ENCODE peak calls at places on chromosomes 11 and 22, in seven cellular contexts. K, L, J, C, R, U and I are unnamed samples.

GRCh38 chr11:59822989-59823566 is 12.5 kb upstream of the MRPL16 start:
- DNase-seq in K (peak; percentile 73), L (peak; percentile 33), J (no peak), C (peak; percentile 53), R (no peak), U (peak; percentile 53), I (peak; percentile 58)

GRCh38 chr11:17777086-17777725 is 42.6 kb downstream of the KCNC1 start:
- DNase-seq in K (no peak), L (no peak), J (no peak), C (no peak), R (peak; percentile 22), U (no peak), I (no peak)

GRCh38 chr11:9459573-9460321 is 1.1 kb upstream of the ZNF143 start:
- DNase-seq in K (peak; percentile 12), L (peak; percentile 27), J (no peak), C (peak; percentile 64), R (no peak), U (no peak), I (peak; percentile 63)

GRCh38 chr22:47797546-47797945 is 1035.1 kb downstream of the TBC1D22A start:
- DNase-seq in K (no peak), L (no peak), J (peak; percentile 17), C (no peak), R (no peak), U (no peak), I (no peak)

GRCh38 chr11:44623716-44624491 is 58.4 kb downstream of the CD82 start:
- DNase-seq in K (no peak), L (peak; percentile 5), J (peak; percentile 84), C (peak; percentile 43), R (peak; percentile 50), U (peak; percentile 24), I (peak; percentile 17)

GRCh38 chr22:44545773-44546172 is 47.7 kb upstream of the RTL6 start:
- DNase-seq in K (no peak), L (no peak), J (peak; percentile 74), C (no peak), R (no peak), U (no peak), I (no peak)

GRCh38 chr11:95076416-95076815 is 9.7 kb downstream of the SRSF8 start:
- DNase-seq in K (peak; percentile 64), L (no peak), J (no peak), C (peak; percentile 75), R (no peak), U (peak; percentile 67), I (peak; percentile 38)

GRCh38 chr11:94525933-94526332 is 13.7 kb downstream of the C11orf97 start:
- DNase-seq in K (peak; percentile 65), L (peak; percentile 84), J (peak; percentile 91), C (peak; percentile 74), R (peak; percentile 71), U (peak; percentile 88), I (peak; percentile 78)

GRCh38 chr11:83061883-83062282 is 9.8 kb downstream of the RAB30 start:
- DNase-seq in K (no peak), L (no peak), J (no peak), C (no peak), R (no peak), U (no peak), I (no peak)

GRCh38 chr22:37228106-37229011 is 15.7 kb downstream of the RAC2 start:
- DNase-seq in K (peak; percentile 63), L (peak; percentile 41), J (no peak), C (peak; percentile 27), R (no peak), U (no peak), I (peak; percentile 34)

GRCh38 chr11:99814021-99814420 is 793.3 kb downstream of the CNTN5 start:
- DNase-seq in K (no peak), L (no peak), J (no peak), C (no peak), R (no peak), U (no peak), I (no peak)

GRCh38 chr22:50503475-50504145 is 3.9 kb downstream of the LMF2 start:
- DNase-seq in K (no peak), L (no peak), J (no peak), C (no peak), R (no peak), U (no peak), I (no peak)

GRCh38 chr11:5004429-5005274 is 10.0 kb downstream of the OR51L1 start:
- DNase-seq in K (peak; percentile 73), L (peak; percentile 46), J (no peak), C (peak; percentile 61), R (no peak), U (peak; percentile 72), I (peak; percentile 60)

GRCh38 chr22:43755452-43755851 is 56.7 kb downstream of the EFCAB6 start:
- DNase-seq in K (no peak), L (no peak), J (no peak), C (no peak), R (no peak), U (no peak), I (no peak)

GRCh38 chr22:44638966-44639739 is 62.9 kb upstream of the PRR5 start:
- DNase-seq in K (no peak), L (no peak), J (no peak), C (no peak), R (peak; percentile 31), U (no peak), I (no peak)

GRCh38 chr11:133663135-133663534 is 130.8 kb upstream of the OPCML start:
- DNase-seq in K (no peak), L (no peak), J (peak; percentile 7), C (no peak), R (no peak), U (no peak), I (no peak)

GRCh38 chr11:102488208-102488607 is 35.6 kb upstream of the TMEM123 start:
- DNase-seq in K (no peak), L (no peak), J (no peak), C (no peak), R (no peak), U (no peak), I (no peak)

GRCh38 chr11:77091146-77091940 is 11.3 kb upstream of the OMP start:
- DNase-seq in K (peak; percentile 86), L (peak; percentile 92), J (peak; percentile 96), C (peak; percentile 65), R (peak; percentile 92), U (peak; percentile 90), I (peak; percentile 82)

GRCh38 chr11:58905141-58905715 is 34.1 kb upstream of the GLYATL1 start:
- DNase-seq in K (no peak), L (no peak), J (no peak), C (peak; percentile 70), R (peak; percentile 56), U (no peak), I (no peak)

GRCh38 chr11:46669606-46670243 is 30.7 kb downstream of the ARHGAP1 start:
- DNase-seq in K (no peak), L (no peak), J (peak; percentile 63), C (no peak), R (no peak), U (peak; percentile 16), I (peak; percentile 30)

GRCh38 chr11:57637626-57638004 is 12.1 kb downstream of the YPEL4 start:
- DNase-seq in K (no peak), L (no peak), J (no peak), C (no peak), R (no peak), U (no peak), I (no peak)

GRCh38 chr11:99693941-99694492 is 673.3 kb downstream of the CNTN5 start:
- DNase-seq in K (peak; percentile 2), L (no peak), J (no peak), C (peak; percentile 94), R (no peak), U (no peak), I (no peak)

GRCh38 chr11:44005076-44005800 is 42.5 kb upstream of the ACCSL start:
- DNase-seq in K (no peak), L (no peak), J (peak; percentile 76), C (no peak), R (no peak), U (peak; percentile 23), I (peak; percentile 58)

GRCh38 chr11:11076879-11077278 is 219.0 kb upstream of the ZBED5 start:
- DNase-seq in K (no peak), L (no peak), J (no peak), C (no peak), R (no peak), U (no peak), I (no peak)

GRCh38 chr11:104995001-104995408 is 26.6 kb upstream of the CASP4 start:
- DNase-seq in K (no peak), L (no peak), J (no peak), C (no peak), R (no peak), U (no peak), I (no peak)

GRCh38 chr11:121961228-121961860 is 154.7 kb downstream of the BLID start:
- DNase-seq in K (no peak), L (no peak), J (no peak), C (peak; percentile 21), R (no peak), U (no peak), I (no peak)

GRCh38 chr11:40787243-40787642 is 672.2 kb downstream of the LRRC4C start:
- DNase-seq in K (no peak), L (no peak), J (no peak), C (no peak), R (no peak), U (no peak), I (no peak)

DNA sequence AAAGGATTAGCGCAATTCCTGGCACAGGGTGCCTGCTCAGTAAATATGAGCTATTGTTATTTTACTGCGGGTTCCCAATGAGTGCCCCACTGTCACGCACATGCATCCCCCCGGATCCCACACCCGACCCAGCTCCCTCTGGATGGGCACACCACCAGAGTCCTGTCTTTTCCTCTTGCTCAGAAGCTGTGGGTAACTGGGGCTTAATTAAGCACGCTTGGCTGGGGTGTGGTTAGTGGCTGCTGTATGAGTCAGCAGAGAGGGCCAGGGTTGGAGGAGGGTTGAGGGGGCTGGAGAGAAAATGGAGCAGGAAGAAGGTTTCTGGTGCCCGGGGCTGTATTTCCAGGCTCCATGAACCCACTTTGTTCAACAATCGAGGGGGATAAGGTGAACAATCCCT is 30.3 kb upstream of the NECTIN1 start:
- DNase-seq in K (no peak), L (no peak), J (no peak), C (peak; percentile 6), R (no peak), U (no peak), I (no peak)
- TF ChIP-seq CTCF in K (no peak), L (no peak), J (no peak), C (no peak), R (no peak), U (no peak), I (no peak)

DNA sequence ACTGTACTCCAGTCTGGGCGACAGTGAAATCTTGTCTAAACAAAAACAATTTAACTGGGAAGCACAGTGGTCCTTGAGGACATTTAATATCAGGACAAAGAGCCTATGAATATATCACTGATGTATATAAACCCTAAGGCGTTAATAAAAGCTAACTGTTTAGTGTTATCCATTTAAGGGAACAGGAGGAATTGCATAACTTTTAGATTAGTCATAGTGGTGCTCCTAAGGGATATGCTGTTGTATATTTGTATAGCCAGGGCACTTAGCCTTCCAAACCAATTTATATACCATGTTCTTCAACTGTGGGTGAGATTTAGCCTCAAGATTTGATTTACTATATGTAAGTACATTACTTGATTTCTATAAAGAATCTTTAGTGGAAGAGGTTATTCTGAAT is 3.0 kb upstream of the CHEK1 start:
- DNase-seq in K (no peak), L (no peak), J (no peak), C (peak; percentile 77), R (no peak), U (no peak), I (no peak)
- TF ChIP-seq POLR2A in K (no peak), L (no peak), J (no peak), C (no peak), R (no peak), U (no peak), I (no peak)

GRCh38 chr22:27588273-27588672 is 213.3 kb downstream of the MN1 start:
- DNase-seq in K (peak; percentile 72), L (no peak), J (no peak), C (no peak), R (no peak), U (peak; percentile 42), I (no peak)
- TF ChIP-seq CTCF in K (no peak), L (no peak), J (no peak), C (no peak), R (no peak), U (no peak), I (no peak)

GRCh38 chr11:62678770-62679696 is at the start of gene UBXN1:
- DNase-seq in K (peak; percentile 90), L (peak; percentile 92), J (peak; percentile 98), C (peak; percentile 83), R (peak; percentile 89), U (peak; percentile 89), I (peak; percentile 92)
- TF ChIP-seq POLR2A in K (peak; percentile 77), L (peak; percentile 81), J (no peak), C (peak; percentile 80), R (peak; percentile 80), U (no peak), I (peak; percentile 71)